ENCODE peak calls at places on chromosomes 12 and 14, in seven cellular contexts. One of them, this sample, is unnamed.

GRCh38 chr12:24307153-24307552 is 357.7 kb upstream of the SOX5 start:
- DNase-seq in progenitor cell of endocrine pancreas: no peak
- DNase-seq in lower lobe of right lung: no peak
- DNase-seq in body of pancreas: no peak
- DNase-seq in pancreas: no peak
- DNase-seq in heart right ventricle: no peak
- DNase-seq in OCI-LY7: no peak
- DNase-seq in this sample: no peak

GRCh38 chr12:12736759-12737676 is 19.9 kb downstream of the CDKN1B start:
- DNase-seq in lower lobe of right lung: no peak
- DNase-seq in heart right ventricle: no peak
- DNase-seq in pancreas: no peak
- DNase-seq in body of pancreas: peak
- DNase-seq in OCI-LY7: peak
- DNase-seq in progenitor cell of endocrine pancreas: no peak
- DNase-seq in this sample: peak

GRCh38 chr14:28635387-28635786 is 131.2 kb upstream of the FOXG1 start:
- DNase-seq in heart right ventricle: no peak
- DNase-seq in lower lobe of right lung: no peak
- DNase-seq in pancreas: no peak
- DNase-seq in progenitor cell of endocrine pancreas: no peak
- DNase-seq in body of pancreas: no peak
- DNase-seq in OCI-LY7: peak
- DNase-seq in this sample: no peak

GRCh38 chr12:130053641-130054040 is 108.6 kb upstream of the FZD10 start:
- DNase-seq in lower lobe of right lung: no peak
- DNase-seq in pancreas: no peak
- DNase-seq in progenitor cell of endocrine pancreas: no peak
- DNase-seq in OCI-LY7: no peak
- DNase-seq in heart right ventricle: no peak
- DNase-seq in body of pancreas: no peak
- DNase-seq in this sample: no peak

GRCh38 chr12:71766202-71766601 is 11.5 kb downstream of the RAB21 start:
- DNase-seq in body of pancreas: no peak
- DNase-seq in OCI-LY7: no peak
- DNase-seq in lower lobe of right lung: no peak
- DNase-seq in progenitor cell of endocrine pancreas: no peak
- DNase-seq in heart right ventricle: no peak
- DNase-seq in pancreas: no peak
- DNase-seq in this sample: no peak

GRCh38 chr14:68710776-68711175 is 82.1 kb downstream of the ZFP36L1 start:
- DNase-seq in OCI-LY7: no peak
- DNase-seq in lower lobe of right lung: no peak
- DNase-seq in body of pancreas: no peak
- DNase-seq in progenitor cell of endocrine pancreas: no peak
- DNase-seq in pancreas: no peak
- DNase-seq in heart right ventricle: no peak
- DNase-seq in this sample: no peak

GRCh38 chr14:89190779-89191513 is 226.1 kb downstream of the FOXN3 start:
- DNase-seq in body of pancreas: no peak
- DNase-seq in pancreas: no peak
- DNase-seq in progenitor cell of endocrine pancreas: no peak
- DNase-seq in lower lobe of right lung: no peak
- DNase-seq in OCI-LY7: no peak
- DNase-seq in heart right ventricle: no peak
- DNase-seq in this sample: no peak

GRCh38 chr12:112861284-112861683 is 45.5 kb upstream of the OAS1 start:
- DNase-seq in lower lobe of right lung: no peak
- DNase-seq in body of pancreas: no peak
- DNase-seq in pancreas: no peak
- DNase-seq in heart right ventricle: no peak
- DNase-seq in OCI-LY7: no peak
- DNase-seq in progenitor cell of endocrine pancreas: no peak
- DNase-seq in this sample: no peak

GRCh38 chr12:99154264-99154982 is 493.1 kb upstream of the GARIN6 start:
- DNase-seq in lower lobe of right lung: no peak
- DNase-seq in heart right ventricle: no peak
- DNase-seq in pancreas: no peak
- DNase-seq in OCI-LY7: no peak
- DNase-seq in progenitor cell of endocrine pancreas: no peak
- DNase-seq in body of pancreas: no peak
- DNase-seq in this sample: no peak

GRCh38 chr14:92362781-92363235 is 39.8 kb downstream of the SLC24A4 start:
- DNase-seq in lower lobe of right lung: no peak
- DNase-seq in heart right ventricle: no peak
- DNase-seq in pancreas: no peak
- DNase-seq in body of pancreas: no peak
- DNase-seq in progenitor cell of endocrine pancreas: no peak
- DNase-seq in OCI-LY7: no peak
- DNase-seq in this sample: no peak

GRCh38 chr12:12560587-12561304 is 1.9 kb downstream of the DUSP16 start:
- DNase-seq in lower lobe of right lung: no peak
- DNase-seq in OCI-LY7: peak
- DNase-seq in progenitor cell of endocrine pancreas: no peak
- DNase-seq in pancreas: no peak
- DNase-seq in body of pancreas: peak
- DNase-seq in heart right ventricle: no peak
- DNase-seq in this sample: peak

GRCh38 chr14:100728962-100729361 is 2.3 kb downstream of the DLK1 start:
- DNase-seq in heart right ventricle: no peak
- DNase-seq in pancreas: no peak
- DNase-seq in body of pancreas: no peak
- DNase-seq in progenitor cell of endocrine pancreas: no peak
- DNase-seq in lower lobe of right lung: no peak
- DNase-seq in OCI-LY7: no peak
- DNase-seq in this sample: no peak

GRCh38 chr14:34466691-34467090 is 4.7 kb upstream of the SPTSSA start:
- DNase-seq in OCI-LY7: no peak
- DNase-seq in lower lobe of right lung: no peak
- DNase-seq in heart right ventricle: no peak
- DNase-seq in progenitor cell of endocrine pancreas: no peak
- DNase-seq in pancreas: no peak
- DNase-seq in body of pancreas: no peak
- DNase-seq in this sample: no peak

GRCh38 chr12:77118696-77119095 is 53.3 kb upstream of the E2F7 start:
- DNase-seq in OCI-LY7: no peak
- DNase-seq in body of pancreas: no peak
- DNase-seq in lower lobe of right lung: no peak
- DNase-seq in pancreas: no peak
- DNase-seq in heart right ventricle: no peak
- DNase-seq in progenitor cell of endocrine pancreas: no peak
- DNase-seq in this sample: no peak

GRCh38 chr12:13000935-13001724 is 1.1 kb upstream of the HEBP1 start:
- DNase-seq in pancreas: peak
- DNase-seq in heart right ventricle: peak
- DNase-seq in body of pancreas: peak
- DNase-seq in lower lobe of right lung: peak
- DNase-seq in OCI-LY7: peak
- DNase-seq in progenitor cell of endocrine pancreas: peak
- DNase-seq in this sample: peak

GRCh38 chr14:60106341-60106740 is 14.6 kb downstream of the PCNX4 start:
- DNase-seq in body of pancreas: no peak
- DNase-seq in heart right ventricle: no peak
- DNase-seq in OCI-LY7: no peak
- DNase-seq in pancreas: no peak
- DNase-seq in progenitor cell of endocrine pancreas: no peak
- DNase-seq in lower lobe of right lung: no peak
- DNase-seq in this sample: no peak

GRCh38 chr14:67522270-67522669 is 10.8 kb upstream of the PLEKHH1 start:
- DNase-seq in body of pancreas: no peak
- DNase-seq in lower lobe of right lung: no peak
- DNase-seq in progenitor cell of endocrine pancreas: no peak
- DNase-seq in heart right ventricle: no peak
- DNase-seq in OCI-LY7: no peak
- DNase-seq in pancreas: no peak
- DNase-seq in this sample: no peak

GRCh38 chr12:78177298-78177697 is 346.6 kb downstream of the NAV3 start:
- DNase-seq in pancreas: no peak
- DNase-seq in heart right ventricle: no peak
- DNase-seq in progenitor cell of endocrine pancreas: no peak
- DNase-seq in lower lobe of right lung: no peak
- DNase-seq in OCI-LY7: no peak
- DNase-seq in body of pancreas: no peak
- DNase-seq in this sample: no peak

GRCh38 chr12:112170376-112170775 is 45.0 kb downstream of the TRAFD1 start:
- DNase-seq in heart right ventricle: no peak
- DNase-seq in progenitor cell of endocrine pancreas: no peak
- DNase-seq in body of pancreas: no peak
- DNase-seq in OCI-LY7: peak
- DNase-seq in pancreas: peak
- DNase-seq in lower lobe of right lung: no peak
- DNase-seq in this sample: peak

GRCh38 chr12:123267991-123268843 is 3.4 kb downstream of the CDK2AP1 start:
- DNase-seq in lower lobe of right lung: peak
- DNase-seq in body of pancreas: no peak
- DNase-seq in pancreas: no peak
- DNase-seq in OCI-LY7: no peak
- DNase-seq in heart right ventricle: peak
- DNase-seq in progenitor cell of endocrine pancreas: no peak
- DNase-seq in this sample: no peak

GRCh38 chr14:44438936-44439335 is 68.1 kb downstream of the FSCB start:
- DNase-seq in body of pancreas: no peak
- DNase-seq in pancreas: no peak
- DNase-seq in progenitor cell of endocrine pancreas: no peak
- DNase-seq in lower lobe of right lung: no peak
- DNase-seq in OCI-LY7: no peak
- DNase-seq in heart right ventricle: no peak
- DNase-seq in this sample: no peak

DNA sequence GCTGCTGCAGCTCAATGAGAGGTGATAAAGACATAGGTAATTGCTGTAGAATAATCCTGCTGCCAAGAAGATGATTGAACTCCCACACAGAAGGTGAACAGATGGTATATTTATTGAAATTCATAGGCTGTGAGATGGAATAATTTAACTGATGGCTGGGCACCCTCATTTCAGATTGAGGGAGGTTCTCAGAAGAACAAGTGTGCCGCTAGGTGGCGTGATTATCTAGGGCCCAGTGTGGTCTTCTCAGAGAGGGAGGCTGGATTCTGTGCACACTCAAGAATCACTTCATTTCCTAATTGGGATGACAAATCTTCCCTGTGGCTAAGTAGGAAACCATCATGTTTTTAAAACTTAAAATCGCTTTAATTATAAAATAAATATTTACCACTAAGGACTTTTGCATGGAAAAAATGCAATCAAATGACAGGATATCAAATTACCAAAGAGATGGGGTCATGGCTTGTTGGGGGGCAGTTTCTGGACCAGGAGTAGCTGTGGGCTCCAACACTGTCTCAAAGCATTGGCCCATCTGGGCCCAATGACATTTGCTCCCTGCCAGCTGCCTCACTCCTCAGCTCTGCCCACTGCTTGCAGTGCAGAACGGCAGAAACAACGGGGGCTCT is 132.3 kb downstream of the SNAPC1 start:
- DNase-seq in lower lobe of right lung: peak
- DNase-seq in OCI-LY7: peak
- DNase-seq in body of pancreas: peak
- DNase-seq in progenitor cell of endocrine pancreas: peak
- DNase-seq in pancreas: peak
- DNase-seq in heart right ventricle: peak
- DNase-seq in this sample: peak
- TF ChIP-seq CTCF in lower lobe of right lung: peak
- TF ChIP-seq CTCF in OCI-LY7: peak
- TF ChIP-seq CTCF in body of pancreas: peak
- TF ChIP-seq CTCF in progenitor cell of endocrine pancreas: peak
- TF ChIP-seq CTCF in pancreas: peak
- TF ChIP-seq CTCF in heart right ventricle: peak
- TF ChIP-seq CTCF in this sample: peak

GRCh38 chr12:105278043-105278697 is 42.2 kb upstream of the APPL2 start:
- DNase-seq in OCI-LY7: peak
- DNase-seq in lower lobe of right lung: no peak
- DNase-seq in heart right ventricle: no peak
- DNase-seq in pancreas: no peak
- DNase-seq in progenitor cell of endocrine pancreas: no peak
- DNase-seq in body of pancreas: no peak
- DNase-seq in this sample: no peak
- TF ChIP-seq CTCF in OCI-LY7: peak
- TF ChIP-seq CTCF in lower lobe of right lung: no peak
- TF ChIP-seq CTCF in heart right ventricle: peak
- TF ChIP-seq CTCF in pancreas: no peak
- TF ChIP-seq CTCF in progenitor cell of endocrine pancreas: peak
- TF ChIP-seq CTCF in body of pancreas: peak
- TF ChIP-seq CTCF in this sample: no peak

DNA sequence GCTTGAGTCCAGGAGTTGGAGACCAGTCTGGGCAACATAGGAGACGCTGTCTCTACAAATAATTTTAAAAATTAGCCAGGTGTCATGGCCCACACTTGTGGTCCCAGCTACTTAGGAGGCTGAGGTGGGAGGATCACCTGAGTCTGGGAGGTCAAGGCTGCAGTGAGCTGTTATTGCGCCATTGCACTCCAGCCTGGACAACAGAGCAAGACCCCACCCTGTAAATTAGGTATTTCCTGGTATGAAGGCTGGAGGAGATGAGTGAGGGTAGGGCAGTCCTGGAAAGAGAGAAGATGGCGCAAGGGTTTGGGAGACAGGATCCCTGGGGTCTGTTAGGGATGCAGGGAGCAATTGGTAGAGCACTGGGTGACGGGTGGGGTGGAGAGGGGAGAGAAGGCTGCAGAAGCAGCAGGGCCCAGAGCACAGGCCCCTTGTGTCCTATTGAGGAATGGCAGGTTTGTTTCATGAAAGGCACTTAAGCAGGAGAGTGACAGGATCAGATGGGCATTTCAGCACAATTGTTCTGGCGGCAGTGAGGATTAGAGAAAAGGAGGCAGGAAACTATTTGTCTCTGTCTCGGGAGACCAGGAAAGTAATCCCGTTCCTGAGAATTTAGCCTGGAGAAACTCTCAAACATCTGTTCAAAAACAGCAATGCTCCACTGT is 47.2 kb upstream of the KTN1 start:
- DNase-seq in heart right ventricle: no peak
- DNase-seq in body of pancreas: no peak
- DNase-seq in progenitor cell of endocrine pancreas: no peak
- DNase-seq in lower lobe of right lung: no peak
- DNase-seq in OCI-LY7: no peak
- DNase-seq in pancreas: no peak
- DNase-seq in this sample: no peak
- TF ChIP-seq CTCF in heart right ventricle: no peak
- TF ChIP-seq CTCF in body of pancreas: no peak
- TF ChIP-seq CTCF in progenitor cell of endocrine pancreas: peak
- TF ChIP-seq CTCF in lower lobe of right lung: no peak
- TF ChIP-seq CTCF in OCI-LY7: no peak
- TF ChIP-seq CTCF in pancreas: no peak
- TF ChIP-seq CTCF in this sample: no peak

DNA sequence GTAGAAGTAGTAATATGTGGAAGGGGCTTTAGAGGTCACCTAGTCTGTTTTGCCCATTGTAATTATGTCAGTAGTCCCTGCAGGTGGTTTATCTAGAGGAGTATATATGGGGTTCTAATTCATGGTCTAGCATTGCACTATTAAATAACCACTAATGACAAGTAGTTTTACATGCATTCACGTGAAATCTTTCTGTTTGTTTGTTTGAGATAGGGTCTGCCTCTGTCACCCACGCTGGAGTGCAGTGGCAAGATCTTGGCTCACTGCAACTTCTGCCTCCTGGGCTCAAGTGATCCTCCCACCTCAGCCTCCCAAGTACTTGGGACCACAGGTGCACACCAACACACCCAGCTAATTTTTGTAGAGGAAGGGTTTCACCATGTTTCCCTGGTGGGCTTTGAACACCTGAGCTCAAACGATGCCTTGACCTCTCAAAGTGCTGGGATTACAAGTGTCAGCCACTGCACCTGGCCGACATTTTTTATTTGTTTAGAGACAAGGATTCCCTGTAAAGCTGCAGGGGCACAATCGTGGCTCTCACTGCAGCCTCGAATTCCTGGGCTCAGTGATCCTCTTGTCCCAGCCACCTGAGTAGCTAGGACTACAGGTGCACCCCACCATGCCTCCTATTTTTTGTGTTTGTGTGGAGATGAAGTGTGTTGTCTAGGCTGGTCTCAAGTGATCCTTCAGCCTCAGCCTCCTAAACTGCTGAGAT is 12.0 kb upstream of the PSEN1 start:
- DNase-seq in body of pancreas: no peak
- DNase-seq in pancreas: no peak
- DNase-seq in lower lobe of right lung: no peak
- DNase-seq in progenitor cell of endocrine pancreas: no peak
- DNase-seq in heart right ventricle: no peak
- DNase-seq in OCI-LY7: no peak
- DNase-seq in this sample: no peak
- TF ChIP-seq CTCF in body of pancreas: no peak
- TF ChIP-seq CTCF in pancreas: no peak
- TF ChIP-seq CTCF in lower lobe of right lung: no peak
- TF ChIP-seq CTCF in progenitor cell of endocrine pancreas: no peak
- TF ChIP-seq CTCF in heart right ventricle: no peak
- TF ChIP-seq CTCF in OCI-LY7: no peak
- TF ChIP-seq CTCF in this sample: no peak